ENCODE peak calls at places on chromosome 6, in nine cellular contexts. S, Z, J, I, F, A, K, G and O are unnamed samples.

GRCh38 chr6:38527371-38527770 is 112.4 kb downstream of the BTBD9 start:
- DNase-seq in S (no peak), Z (no peak), J (no peak), I (no peak), F (no peak), A (no peak), K (no peak), G (no peak), O (no peak)

GRCh38 chr6:30071081-30071818 is 4.3 kb downstream of the PPP1R11 start:
- DNase-seq in S (no peak), Z (peak; percentile 64), J (no peak), I (peak; percentile 51), F (peak; percentile 40), A (no peak), K (peak; percentile 66), G (no peak), O (no peak)

GRCh38 chr6:135938588-135939215 is 87.2 kb downstream of the PDE7B start:
- DNase-seq in S (peak; percentile 12), Z (peak; percentile 68), J (no peak), I (peak; percentile 75), F (peak; percentile 23), A (no peak), K (peak; percentile 82), G (no peak), O (no peak)

GRCh38 chr6:96391776-96392175 is 129.8 kb upstream of the UFL1 start:
- DNase-seq in S (peak; percentile 13), Z (no peak), J (no peak), I (peak; percentile 1), F (no peak), A (no peak), K (peak; percentile 60), G (no peak), O (no peak)

GRCh38 chr6:156102129-156102528 is 646.5 kb upstream of the NOX3 start:
- DNase-seq in S (no peak), Z (no peak), J (no peak), I (peak; percentile 1), F (no peak), A (no peak), K (no peak), G (no peak), O (no peak)

GRCh38 chr6:36136034-36136433 is 5.7 kb downstream of the MAPK13 start:
- DNase-seq in S (no peak), Z (no peak), J (no peak), I (no peak), F (no peak), A (no peak), K (no peak), G (no peak), O (no peak)

GRCh38 chr6:49946835-49947234 is 17.1 kb downstream of the DEFB114 start:
- DNase-seq in S (no peak), Z (no peak), J (no peak), I (no peak), F (no peak), A (no peak), K (no peak), G (no peak), O (no peak)

GRCh38 chr6:151044465-151045441 is 179.3 kb downstream of the MTHFD1L start:
- DNase-seq in S (peak; percentile 28), Z (peak; percentile 74), J (no peak), I (no peak), F (peak; percentile 73), A (no peak), K (peak; percentile 79), G (no peak), O (peak; percentile 66)

GRCh38 chr6:145878591-145879295 is 64.1 kb upstream of the FBXO30 start:
- DNase-seq in S (no peak), Z (no peak), J (no peak), I (peak; percentile 55), F (no peak), A (no peak), K (no peak), G (no peak), O (no peak)

GRCh38 chr6:80618953-80619352 is 512.5 kb downstream of the BCKDHB start:
- DNase-seq in S (no peak), Z (no peak), J (no peak), I (peak; percentile 79), F (no peak), A (no peak), K (no peak), G (no peak), O (no peak)

GRCh38 chr6:6588064-6588923 is at the start of gene LY86:
- DNase-seq in S (no peak), Z (no peak), J (no peak), I (no peak), F (no peak), A (no peak), K (peak; percentile 60), G (no peak), O (no peak)

GRCh38 chr6:153625089-153625488 is 414.0 kb upstream of the OPRM1 start:
- DNase-seq in S (no peak), Z (no peak), J (no peak), I (no peak), F (no peak), A (no peak), K (peak; percentile 37), G (no peak), O (peak; percentile 5)

GRCh38 chr6:164018127-164018526 is 603.6 kb downstream of the QKI start:
- DNase-seq in S (no peak), Z (no peak), J (no peak), I (no peak), F (no peak), A (no peak), K (no peak), G (no peak), O (no peak)

DNA sequence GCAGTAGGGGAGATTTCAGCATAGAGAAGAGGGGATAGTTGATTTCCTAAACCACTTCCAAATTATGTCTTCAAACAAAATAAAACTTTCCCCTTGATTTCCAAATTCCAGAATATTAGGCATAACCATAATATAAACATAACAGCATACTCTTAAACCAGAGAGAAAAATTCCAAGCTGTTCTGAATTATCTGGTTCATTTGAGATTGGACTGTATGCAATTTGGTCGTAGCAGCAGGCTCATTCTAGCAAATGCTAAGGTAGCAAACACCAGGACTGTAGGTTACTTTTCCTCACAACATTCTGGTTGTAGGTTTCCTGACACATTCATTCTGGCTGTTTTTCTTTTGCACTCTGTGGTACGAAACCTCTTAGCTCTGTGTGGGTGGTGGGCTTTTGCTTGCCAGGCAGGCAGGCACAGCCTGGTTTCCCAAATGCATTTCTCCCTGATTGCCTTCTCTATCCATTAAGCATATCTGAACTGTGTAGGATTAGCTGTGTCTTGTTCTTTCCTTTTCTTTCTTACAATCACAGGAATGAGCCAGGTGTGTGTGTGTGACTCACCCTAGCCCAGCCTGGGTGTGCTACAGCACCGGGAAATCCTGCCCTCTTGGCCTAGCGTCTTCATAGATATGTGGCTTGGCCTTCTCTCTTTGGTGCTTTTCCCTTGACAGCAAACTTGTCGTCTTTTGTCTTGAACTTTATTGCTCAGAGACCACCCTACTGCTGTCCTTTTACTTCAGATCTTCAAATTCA is 77.1 kb downstream of the JARID2 start:
- DNase-seq in S (no peak), Z (no peak), J (no peak), I (no peak), F (no peak), A (no peak), K (no peak), G (no peak), O (no peak)
- H3K27ac ChIP-seq in S (no peak overlapping the region), Z (no peak overlapping the region), J (no peak overlapping the region), I (no peak overlapping the region), F (no peak overlapping the region), A (peak overlapping the region; percentile 47), K (no peak overlapping the region), G (no peak overlapping the region), O (no peak overlapping the region)

DNA sequence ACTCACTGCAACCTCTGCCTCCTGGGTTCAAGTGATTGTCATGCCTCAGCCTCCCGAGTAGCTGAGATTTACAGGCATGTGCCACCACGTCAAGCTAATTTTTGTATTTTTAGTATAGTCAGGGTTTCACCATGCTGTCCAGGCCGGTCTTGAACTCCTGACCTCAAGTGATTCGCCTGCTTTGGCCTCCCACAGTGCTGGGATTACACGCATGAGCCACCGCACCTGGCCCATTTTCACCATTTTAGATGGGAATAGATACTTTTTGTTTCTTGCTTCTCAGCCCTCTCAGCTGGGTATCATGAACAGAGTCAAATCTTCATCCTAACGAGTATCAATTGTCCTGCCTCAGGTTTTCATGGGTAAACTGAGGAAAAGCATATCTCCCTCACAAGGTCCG is 235.0 kb downstream of the CDC5L start:
- DNase-seq in S (no peak), Z (no peak), J (no peak), I (no peak), F (no peak), A (no peak), K (no peak), G (no peak), O (no peak)
- H3K4me1 ChIP-seq in S (no peaks in the 10 kb centered on the region), Z (no peaks in the 10 kb centered on the region), J (no peaks in the 10 kb centered on the region), I (no peaks in the 10 kb centered on the region), F (no peaks in the 10 kb centered on the region), A (no peaks in the 10 kb centered on the region), K (no peaks in the 10 kb centered on the region), G (no peaks in the 10 kb centered on the region), O (no peaks in the 10 kb centered on the region)

GRCh38 chr6:26260110-26260637 is 104.8 kb upstream of the BTN3A2 start:
- DNase-seq in S (no peak), Z (no peak), J (no peak), I (no peak), F (no peak), A (no peak), K (no peak), G (no peak), O (no peak)
- H3K27ac ChIP-seq in S (no peak overlapping the region), Z (no peak overlapping the region), J (no peak overlapping the region), I (no peak overlapping the region), F (no peak overlapping the region), A (no peak overlapping the region), K (no peak overlapping the region), G (no peak overlapping the region), O (no peak overlapping the region)

GRCh38 chr6:1636971-1637871 is 27.5 kb downstream of the FOXC1 start:
- DNase-seq in S (no peak), Z (no peak), J (no peak), I (no peak), F (no peak), A (no peak), K (no peak), G (no peak), O (no peak)

GRCh38 chr6:1639430-1639829 is 29.7 kb downstream of the FOXC1 start:
- DNase-seq in S (no peak), Z (peak; percentile 34), J (no peak), I (no peak), F (no peak), A (no peak), K (no peak), G (no peak), O (no peak)

GRCh38 chr6:1643111-1643510 is 33.4 kb downstream of the FOXC1 start:
- DNase-seq in S (no peak), Z (peak; percentile 30), J (no peak), I (no peak), F (no peak), A (no peak), K (no peak), G (no peak), O (no peak)

GRCh38 chr6:1641391-1641790 is 31.7 kb downstream of the FOXC1 start:
- DNase-seq in S (peak; percentile 74), Z (no peak), J (no peak), I (no peak), F (no peak), A (no peak), K (no peak), G (no peak), O (no peak)

DNA sequence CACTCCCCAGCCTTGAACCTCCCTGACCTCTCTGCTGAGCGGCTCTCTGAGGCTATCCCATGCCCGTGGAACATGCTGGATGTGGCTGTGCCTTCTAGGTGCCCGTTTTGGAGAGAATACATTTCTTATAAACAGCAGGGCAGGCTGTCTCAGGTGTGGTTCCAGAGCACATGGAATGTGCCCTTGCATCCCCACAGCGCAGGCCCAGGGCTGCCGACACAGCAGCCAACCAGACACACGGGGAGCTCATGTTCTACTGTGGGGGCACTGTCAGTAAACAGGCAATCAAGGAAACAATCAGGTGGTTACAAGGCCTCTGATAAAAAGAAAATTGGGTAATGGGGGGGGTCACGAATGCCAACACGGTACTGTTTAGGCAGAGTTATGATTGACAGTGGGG is 30.8 kb downstream of the FOXC1 start:
- DNase-seq in S (no peak), Z (no peak), J (no peak), I (no peak), F (no peak), A (no peak), K (no peak), G (no peak), O (no peak)
- H3K4me1 ChIP-seq in S (no peaks in the 10 kb centered on the region), Z (no peaks in the 10 kb centered on the region), J (no peaks in the 10 kb centered on the region), I (no peaks in the 10 kb centered on the region), F (no peaks in the 10 kb centered on the region), A (no peaks in the 10 kb centered on the region), K (no peaks in the 10 kb centered on the region), G (no peaks in the 10 kb centered on the region), O (peaks cover 12% of the 10 kb centered on the region)